ENCODE peak calls at places on chromosomes 11 and 22, in five cellular contexts. Y is HTR-8/SVneo; L is lower leg skin; D is HCEC 1CT; R is effector CD8-positive, alpha-beta T cell. U is an unnamed sample.

GRCh38 chr11:70912226-70912840 is 340.0 kb downstream of the SHANK2 start:
- DNase-seq in Y (no peak), R (no peak), D (peak), L (no peak), U (no peak)

GRCh38 chr11:10375280-10376048 is 70.6 kb downstream of the ADM start:
- DNase-seq in Y (no peak), R (no peak), L (no peak), D (peak), U (peak)

GRCh38 chr11:70928854-70929598 is 323.4 kb downstream of the SHANK2 start:
- DNase-seq in Y (no peak), D (no peak), L (no peak), R (no peak), U (no peak)

GRCh38 chr11:103709366-103709765 is 327.1 kb upstream of the DDI1 start:
- DNase-seq in R (no peak), D (no peak), L (no peak), Y (no peak), U (no peak)

GRCh38 chr22:27283714-27284113 is 517.8 kb downstream of the MN1 start:
- DNase-seq in Y (no peak), D (no peak), L (no peak), R (no peak), U (no peak)

GRCh38 chr11:128694618-128695481 is 978 bp downstream of the FLI1 start:
- DNase-seq in L (peak), Y (no peak), R (no peak), D (no peak), U (no peak)

GRCh38 chr22:30884211-30885000 is 84.2 kb downstream of the MORC2 start:
- DNase-seq in L (no peak), Y (no peak), R (no peak), D (no peak), U (no peak)

GRCh38 chr11:43989162-43989961 is 46.9 kb downstream of the C11orf96 start:
- DNase-seq in Y (no peak), L (peak), D (no peak), R (no peak), U (no peak)

GRCh38 chr11:10122337-10123197 is 171.5 kb downstream of the SBF2 start:
- DNase-seq in D (peak), Y (no peak), R (no peak), L (no peak), U (no peak)

GRCh38 chr22:44914026-44914721 is 95.6 kb downstream of the PHF21B start:
- DNase-seq in L (no peak), Y (no peak), R (no peak), D (no peak), U (no peak)

GRCh38 chr11:92251980-92252379 is 27.4 kb downstream of the FAT3 start:
- DNase-seq in Y (no peak), L (no peak), R (no peak), D (no peak), U (no peak)

GRCh38 chr11:61682093-61682732 is 2.0 kb downstream of the DAGLA start:
- DNase-seq in R (no peak), D (no peak), Y (no peak), L (no peak), U (no peak)

GRCh38 chr11:69489746-69490365 is 8.4 kb downstream of the LINC01488 start:
- DNase-seq in L (no peak), D (no peak), R (no peak), Y (no peak), U (no peak)

GRCh38 chr11:21707116-21707769 is 485.6 kb upstream of the ANO5 start:
- DNase-seq in D (no peak), L (no peak), Y (no peak), R (no peak), U (no peak)

GRCh38 chr11:133402551-133402950 is 129.8 kb downstream of the OPCML start:
- DNase-seq in L (no peak), R (no peak), Y (no peak), D (no peak), U (peak)

GRCh38 chr11:34970480-34970879 is 54.1 kb downstream of the PDHX start:
- DNase-seq in L (no peak), R (no peak), Y (no peak), D (no peak), U (no peak)